ENCODE peak calls at places on chromosomes 13 and 19, in six cellular contexts. One of them, this sample, is unnamed. For H3K4me1, the result is how much of the 10 kb centered on the place peaks cover.

GRCh38 chr19:38303517-38304351 is at the start of gene C19orf33:
- DNase-seq in endothelial cell of umbilical vein: no peak
- DNase-seq in gastrocnemius medialis: no peak
- DNase-seq in heart left ventricle: peak
- DNase-seq in uterus: no peak
- DNase-seq in right lobe of liver: no peak
- DNase-seq in this sample: no peak

GRCh38 chr13:75739244-75739868 is 103.2 kb downstream of the LMO7 start:
- DNase-seq in endothelial cell of umbilical vein: no peak
- DNase-seq in gastrocnemius medialis: no peak
- DNase-seq in heart left ventricle: no peak
- DNase-seq in uterus: no peak
- DNase-seq in right lobe of liver: no peak
- DNase-seq in this sample: no peak

GRCh38 chr13:91142572-91142971 is 204.9 kb upstream of the MIR17HG start:
- DNase-seq in endothelial cell of umbilical vein: no peak
- DNase-seq in gastrocnemius medialis: no peak
- DNase-seq in heart left ventricle: no peak
- DNase-seq in uterus: no peak
- DNase-seq in right lobe of liver: no peak
- DNase-seq in this sample: no peak

GRCh38 chr19:48194041-48194871 is 23.8 kb downstream of the ZSWIM9 start:
- DNase-seq in endothelial cell of umbilical vein: no peak
- DNase-seq in gastrocnemius medialis: no peak
- DNase-seq in heart left ventricle: no peak
- DNase-seq in uterus: no peak
- DNase-seq in right lobe of liver: peak
- DNase-seq in this sample: no peak

GRCh38 chr19:8161135-8161646 is 11.8 kb upstream of the FBN3 start:
- DNase-seq in endothelial cell of umbilical vein: no peak
- DNase-seq in gastrocnemius medialis: no peak
- DNase-seq in heart left ventricle: no peak
- DNase-seq in uterus: no peak
- DNase-seq in right lobe of liver: no peak
- DNase-seq in this sample: peak

GRCh38 chr19:17325881-17326594 is 8.6 kb downstream of the ANO8 start:
- DNase-seq in endothelial cell of umbilical vein: no peak
- DNase-seq in gastrocnemius medialis: no peak
- DNase-seq in heart left ventricle: peak
- DNase-seq in uterus: no peak
- DNase-seq in right lobe of liver: peak
- DNase-seq in this sample: peak

GRCh38 chr13:77874406-77874805 is 44.2 kb downstream of the EDNRB start:
- DNase-seq in endothelial cell of umbilical vein: peak
- DNase-seq in gastrocnemius medialis: no peak
- DNase-seq in heart left ventricle: no peak
- DNase-seq in uterus: no peak
- DNase-seq in right lobe of liver: no peak
- DNase-seq in this sample: no peak

GRCh38 chr13:45142440-45143345 is 22.4 kb downstream of the GTF2F2 start:
- DNase-seq in endothelial cell of umbilical vein: peak
- DNase-seq in gastrocnemius medialis: no peak
- DNase-seq in heart left ventricle: no peak
- DNase-seq in uterus: no peak
- DNase-seq in right lobe of liver: no peak
- DNase-seq in this sample: no peak

GRCh38 chr19:31231181-31231580 is 118.1 kb downstream of the TSHZ3 start:
- DNase-seq in endothelial cell of umbilical vein: no peak
- DNase-seq in gastrocnemius medialis: no peak
- DNase-seq in heart left ventricle: no peak
- DNase-seq in uterus: no peak
- DNase-seq in right lobe of liver: no peak
- DNase-seq in this sample: no peak

GRCh38 chr13:109779876-109780516 is 6.4 kb downstream of the IRS2 start:
- DNase-seq in endothelial cell of umbilical vein: no peak
- DNase-seq in gastrocnemius medialis: no peak
- DNase-seq in heart left ventricle: no peak
- DNase-seq in uterus: no peak
- DNase-seq in right lobe of liver: no peak
- DNase-seq in this sample: no peak

GRCh38 chr13:109782823-109783411 is 3.5 kb downstream of the IRS2 start:
- DNase-seq in endothelial cell of umbilical vein: no peak
- DNase-seq in gastrocnemius medialis: no peak
- DNase-seq in heart left ventricle: no peak
- DNase-seq in uterus: no peak
- DNase-seq in right lobe of liver: no peak
- DNase-seq in this sample: no peak

GRCh38 chr13:109780880-109781383 is 5.5 kb downstream of the IRS2 start:
- DNase-seq in endothelial cell of umbilical vein: no peak
- DNase-seq in gastrocnemius medialis: no peak
- DNase-seq in heart left ventricle: no peak
- DNase-seq in uterus: no peak
- DNase-seq in right lobe of liver: no peak
- DNase-seq in this sample: no peak

GRCh38 chr13:109782066-109782822 is 4.1 kb downstream of the IRS2 start:
- DNase-seq in endothelial cell of umbilical vein: no peak
- DNase-seq in gastrocnemius medialis: no peak
- DNase-seq in heart left ventricle: no peak
- DNase-seq in uterus: no peak
- DNase-seq in right lobe of liver: no peak
- DNase-seq in this sample: no peak

DNA sequence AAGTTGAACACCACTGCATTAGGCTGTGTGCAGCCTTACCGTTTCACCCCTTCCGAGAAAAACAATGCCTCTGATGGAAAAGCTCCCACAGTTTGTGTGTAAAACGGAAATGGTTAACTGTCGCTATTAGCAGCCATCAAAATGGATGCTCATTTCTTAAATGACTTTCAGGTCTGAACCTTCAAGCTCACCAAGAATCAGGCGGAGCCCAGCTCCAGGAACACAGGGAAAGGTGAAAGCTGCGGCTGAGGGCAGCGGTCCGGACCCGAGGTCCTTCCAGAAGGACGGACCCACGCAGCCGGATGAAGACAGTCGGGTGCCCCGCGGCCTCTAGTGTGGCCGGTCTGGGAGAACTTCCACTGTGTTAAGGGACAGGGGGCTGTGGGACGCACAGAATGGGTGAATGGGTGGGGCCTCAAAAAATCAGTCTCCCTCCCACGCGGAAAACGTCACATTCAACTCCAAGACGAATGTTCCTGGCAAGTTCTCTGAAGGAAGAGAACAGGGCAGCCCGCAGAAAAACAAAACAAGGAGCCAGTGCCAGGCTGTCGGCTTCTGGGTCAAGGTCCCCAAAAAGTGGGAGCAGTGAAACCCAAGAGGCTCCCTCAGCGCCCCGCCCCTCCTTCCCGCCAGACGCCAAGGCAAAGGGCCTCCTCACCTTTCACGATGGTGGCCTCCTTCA is 4.9 kb downstream of the IRS2 start:
- DNase-seq in endothelial cell of umbilical vein: no peak
- DNase-seq in gastrocnemius medialis: no peak
- DNase-seq in heart left ventricle: no peak
- DNase-seq in uterus: no peak
- DNase-seq in right lobe of liver: no peak
- DNase-seq in this sample: peak
- H3K4me1 ChIP-seq in endothelial cell of umbilical vein: under half
- H3K4me1 ChIP-seq in gastrocnemius medialis: under half
- H3K4me1 ChIP-seq in heart left ventricle: under half
- H3K4me1 ChIP-seq in uterus: under half
- H3K4me1 ChIP-seq in right lobe of liver: under half
- H3K4me1 ChIP-seq in this sample: under half

GRCh38 chr19:408441-409005 is 424 bp downstream of the C2CD4C start:
- DNase-seq in endothelial cell of umbilical vein: no peak
- DNase-seq in gastrocnemius medialis: no peak
- DNase-seq in heart left ventricle: peak
- DNase-seq in uterus: no peak
- DNase-seq in right lobe of liver: peak
- DNase-seq in this sample: no peak
- TF ChIP-seq CTCF in endothelial cell of umbilical vein: no peak
- TF ChIP-seq CTCF in gastrocnemius medialis: no peak
- TF ChIP-seq CTCF in heart left ventricle: no peak
- TF ChIP-seq CTCF in uterus: no peak
- TF ChIP-seq CTCF in right lobe of liver: no peak
- TF ChIP-seq CTCF in this sample: no peak

GRCh38 chr13:109007946-109008345 is 378.5 kb downstream of the MYO16 start:
- DNase-seq in endothelial cell of umbilical vein: no peak
- DNase-seq in gastrocnemius medialis: no peak
- DNase-seq in heart left ventricle: no peak
- DNase-seq in uterus: no peak
- DNase-seq in right lobe of liver: no peak
- DNase-seq in this sample: no peak
- TF ChIP-seq POLR2A in endothelial cell of umbilical vein: no peak
- TF ChIP-seq POLR2A in gastrocnemius medialis: no peak
- TF ChIP-seq POLR2A in heart left ventricle: no peak
- TF ChIP-seq POLR2A in uterus: no peak
- TF ChIP-seq POLR2A in right lobe of liver: no peak
- TF ChIP-seq POLR2A in this sample: no peak

GRCh38 chr19:42125536-42125935 is 6.7 kb downstream of the POU2F2 start:
- DNase-seq in endothelial cell of umbilical vein: no peak
- DNase-seq in gastrocnemius medialis: no peak
- DNase-seq in heart left ventricle: no peak
- DNase-seq in uterus: no peak
- DNase-seq in right lobe of liver: no peak
- DNase-seq in this sample: no peak
- H3K4me1 ChIP-seq in endothelial cell of umbilical vein: under half
- H3K4me1 ChIP-seq in gastrocnemius medialis: under half
- H3K4me1 ChIP-seq in heart left ventricle: under half
- H3K4me1 ChIP-seq in uterus: under half
- H3K4me1 ChIP-seq in right lobe of liver: under half
- H3K4me1 ChIP-seq in this sample: under half

DNA sequence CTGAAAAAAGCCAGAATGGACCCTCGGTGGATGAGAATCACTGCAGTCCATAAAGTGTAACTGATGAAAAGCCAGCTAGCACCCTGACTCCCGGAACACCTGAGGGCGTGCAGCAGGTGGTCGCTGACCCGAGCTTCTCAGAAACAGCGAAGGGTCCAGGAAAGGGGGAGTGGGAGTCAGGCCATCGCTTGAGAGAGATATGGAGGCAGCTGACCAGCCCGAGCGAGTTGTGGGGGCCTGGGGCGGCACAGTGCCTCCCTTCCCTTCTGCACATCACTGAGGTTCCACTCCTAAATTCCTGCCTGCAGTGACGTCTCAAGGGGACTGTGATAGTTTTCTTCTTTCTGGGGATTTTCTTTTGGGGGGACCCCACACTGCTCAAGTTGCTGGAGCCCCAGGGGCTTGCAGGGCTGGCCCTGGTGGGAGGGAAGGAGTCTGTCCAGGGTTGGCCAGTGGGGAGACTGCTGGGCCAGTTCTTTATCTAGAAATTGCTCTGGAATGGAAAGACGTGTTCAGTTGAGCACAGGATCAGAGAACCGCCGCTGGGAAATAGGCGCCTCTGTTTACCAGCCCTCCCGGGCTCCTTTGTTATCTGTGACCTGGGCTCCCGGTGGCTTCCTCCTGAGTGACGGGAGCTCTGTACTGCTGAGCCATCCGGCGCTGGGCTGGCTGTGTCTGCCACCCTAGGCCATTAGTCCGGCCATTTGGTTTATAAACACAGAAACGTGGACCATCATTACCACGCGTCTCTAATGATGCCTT is 71.3 kb downstream of the RAB20 start:
- DNase-seq in endothelial cell of umbilical vein: no peak
- DNase-seq in gastrocnemius medialis: no peak
- DNase-seq in heart left ventricle: no peak
- DNase-seq in uterus: no peak
- DNase-seq in right lobe of liver: no peak
- DNase-seq in this sample: no peak
- TF ChIP-seq CTCF in endothelial cell of umbilical vein: no peak
- TF ChIP-seq CTCF in gastrocnemius medialis: no peak
- TF ChIP-seq CTCF in heart left ventricle: no peak
- TF ChIP-seq CTCF in uterus: no peak
- TF ChIP-seq CTCF in right lobe of liver: no peak
- TF ChIP-seq CTCF in this sample: no peak

GRCh38 chr19:51342631-51343569 is 961 bp upstream of the VSIG10L start:
- DNase-seq in endothelial cell of umbilical vein: no peak
- DNase-seq in gastrocnemius medialis: no peak
- DNase-seq in heart left ventricle: no peak
- DNase-seq in uterus: no peak
- DNase-seq in right lobe of liver: no peak
- DNase-seq in this sample: no peak
- TF ChIP-seq POLR2A in endothelial cell of umbilical vein: no peak
- TF ChIP-seq POLR2A in gastrocnemius medialis: no peak
- TF ChIP-seq POLR2A in heart left ventricle: no peak
- TF ChIP-seq POLR2A in uterus: no peak
- TF ChIP-seq POLR2A in right lobe of liver: no peak
- TF ChIP-seq POLR2A in this sample: no peak

GRCh38 chr19:34306824-34307223 is 52.5 kb downstream of the GARRE1 start:
- DNase-seq in endothelial cell of umbilical vein: no peak
- DNase-seq in gastrocnemius medialis: no peak
- DNase-seq in heart left ventricle: no peak
- DNase-seq in uterus: no peak
- DNase-seq in right lobe of liver: no peak
- DNase-seq in this sample: no peak
- H3K4me1 ChIP-seq in endothelial cell of umbilical vein: under half
- H3K4me1 ChIP-seq in gastrocnemius medialis: half or more
- H3K4me1 ChIP-seq in heart left ventricle: under half
- H3K4me1 ChIP-seq in uterus: under half
- H3K4me1 ChIP-seq in right lobe of liver: half or more
- H3K4me1 ChIP-seq in this sample: under half

GRCh38 chr19:6963937-6964336 is 57.3 kb downstream of the MBD3L2B start:
- DNase-seq in endothelial cell of umbilical vein: no peak
- DNase-seq in gastrocnemius medialis: no peak
- DNase-seq in heart left ventricle: no peak
- DNase-seq in uterus: no peak
- DNase-seq in right lobe of liver: no peak
- DNase-seq in this sample: peak
- TF ChIP-seq CTCF in endothelial cell of umbilical vein: peak
- TF ChIP-seq CTCF in gastrocnemius medialis: no peak
- TF ChIP-seq CTCF in heart left ventricle: peak
- TF ChIP-seq CTCF in uterus: no peak
- TF ChIP-seq CTCF in right lobe of liver: no peak
- TF ChIP-seq CTCF in this sample: peak